ENCODE peak calls at places on chromosomes 12 and 14, in nine cellular contexts. C is psoas muscle, Z is left lung, S is foreskin fibroblast, F is IMR-90, A is left ventricle myocardium inferior, E is cardiac fibroblast, T is HFF-Myc, D is tibial artery. M is an unnamed sample.

GRCh38 chr14:38074091-38074490 is 133.6 kb upstream of the SSTR1 start:
- DNase-seq in D (no peak), A (no peak), C (no peak), S (no peak), E (no peak), T (no peak), F (no peak), Z (no peak), M (no peak)

GRCh38 chr12:73225371-73225937 is 953.3 kb downstream of the TRHDE start:
- DNase-seq in Z (no peak), T (no peak), A (no peak), D (no peak), E (no peak), C (no peak), S (no peak), F (no peak), M (no peak)

GRCh38 chr12:53048033-53048779 is 1.7 kb upstream of the TNS2 start:
- DNase-seq in E (peak), A (peak), T (no peak), Z (peak), S (peak), C (peak), D (peak), F (no peak), M (no peak)

GRCh38 chr14:101122114-101122854 is 218.8 kb upstream of the RTL1 start:
- DNase-seq in E (no peak), D (peak), Z (no peak), A (no peak), F (no peak), T (no peak), S (no peak), C (peak), M (no peak)

GRCh38 chr12:3152013-3152412 is 74.8 kb downstream of the TSPAN9 start:
- DNase-seq in T (no peak), Z (no peak), F (no peak), S (no peak), D (no peak), E (peak), A (no peak), C (peak), M (no peak)

GRCh38 chr14:57760891-57761290 is 105.0 kb downstream of the SLC35F4 start:
- DNase-seq in Z (no peak), E (no peak), D (no peak), C (no peak), T (no peak), F (no peak), A (no peak), S (no peak), M (no peak)

GRCh38 chr12:123971770-123972447 is 722 bp downstream of the CCDC92 start:
- DNase-seq in F (peak), E (no peak), T (no peak), C (peak), Z (no peak), A (peak), D (peak), S (peak), M (peak)

GRCh38 chr12:25236190-25236589 is 14.5 kb downstream of the KRAS start:
- DNase-seq in S (peak), Z (no peak), A (no peak), D (no peak), E (peak), C (no peak), F (peak), T (no peak), M (peak)

GRCh38 chr12:121773011-121773777 is 20.3 kb downstream of the RHOF start:
- DNase-seq in F (peak), C (peak), D (no peak), A (peak), Z (peak), E (peak), S (peak), T (no peak), M (peak)

GRCh38 chr12:2295941-2296461 is 243.2 kb downstream of the CACNA1C start:
- DNase-seq in T (no peak), A (no peak), C (no peak), Z (no peak), E (peak), F (peak), D (no peak), S (peak), M (peak)

GRCh38 chr12:112314981-112315380 is 67.2 kb downstream of the HECTD4 start:
- DNase-seq in S (no peak), T (no peak), A (no peak), F (peak), Z (no peak), E (no peak), D (no peak), C (no peak), M (peak)

GRCh38 chr12:124159655-124160054 is 135.2 kb upstream of the RFLNA start:
- DNase-seq in T (no peak), E (no peak), S (no peak), A (no peak), C (no peak), D (no peak), Z (no peak), F (no peak), M (no peak)

GRCh38 chr12:101839324-101840283 is 8.8 kb upstream of the GNPTAB start:
- DNase-seq in A (no peak), S (peak), D (peak), T (peak), E (peak), C (peak), F (peak), Z (peak), M (peak)

GRCh38 chr12:96121271-96121711 is 72.9 kb upstream of the ELK3 start:
- DNase-seq in C (no peak), E (peak), Z (no peak), A (no peak), F (peak), S (peak), T (no peak), D (no peak), M (no peak)

GRCh38 chr12:15788266-15789214 is 648 bp downstream of the EPS8 start:
- DNase-seq in E (peak), D (peak), Z (peak), F (peak), A (peak), S (peak), C (peak), T (no peak), M (peak)

GRCh38 chr12:104733717-104734175 is 224.3 kb downstream of the SLC41A2 start:
- DNase-seq in S (no peak), C (no peak), E (peak), T (no peak), F (no peak), Z (peak), A (no peak), D (no peak), M (no peak)

GRCh38 chr12:59716049-59716448 is 120.2 kb downstream of the SLC16A7 start:
- DNase-seq in E (peak), S (no peak), T (no peak), A (no peak), C (no peak), F (peak), Z (no peak), D (no peak), M (peak)

GRCh38 chr14:67571991-67572323 is 28.1 kb downstream of the PIGH start:
- DNase-seq in D (no peak), S (no peak), Z (no peak), E (no peak), A (no peak), C (no peak), T (no peak), F (no peak), M (no peak)

GRCh38 chr14:84442481-84442880 is 1087.5 kb upstream of the FLRT2 start:
- DNase-seq in Z (no peak), A (no peak), S (no peak), E (peak), T (no peak), C (no peak), D (no peak), F (no peak), M (no peak)

GRCh38 chr12:3158851-3159465 is 81.8 kb downstream of the TSPAN9 start:
- DNase-seq in T (no peak), S (peak), Z (no peak), E (peak), F (peak), A (no peak), D (no peak), C (peak), M (peak)

GRCh38 chr14:28482644-28483043 is 283.9 kb upstream of the FOXG1 start:
- DNase-seq in T (no peak), E (no peak), Z (no peak), A (no peak), F (no peak), D (no peak), S (no peak), C (no peak), M (no peak)

GRCh38 chr12:76450690-76451089 is 102.5 kb upstream of the BBS10 start:
- DNase-seq in E (peak), F (peak), D (no peak), A (no peak), S (peak), Z (no peak), T (no peak), C (no peak), M (peak)

GRCh38 chr14:33457617-33458016 is 493.3 kb downstream of the EGLN3 start:
- DNase-seq in S (no peak), D (no peak), Z (no peak), T (no peak), E (no peak), A (no peak), F (no peak), C (no peak), M (no peak)

GRCh38 chr12:38392584-38393144 is 76.1 kb downstream of the ALG10B start:
- DNase-seq in A (no peak), F (no peak), C (no peak), D (no peak), Z (peak), E (peak), T (no peak), S (peak), M (no peak)

GRCh38 chr14:47442206-47442605 is 233.2 kb downstream of the MDGA2 start:
- DNase-seq in A (no peak), Z (peak), S (no peak), T (no peak), C (no peak), D (no peak), F (no peak), E (peak), M (peak)

GRCh38 chr12:57766464-57767311 is at the start of gene CYP27B1:
- DNase-seq in Z (peak), A (peak), F (peak), T (no peak), E (peak), C (no peak), D (no peak), S (peak), M (no peak)

GRCh38 chr12:6923851-6924250 is 3.9 kb upstream of the ATN1 start:
- DNase-seq in F (no peak), Z (no peak), S (no peak), E (no peak), C (no peak), T (no peak), D (no peak), A (no peak), M (no peak)

GRCh38 chr12:46560874-46561273 is 188.3 kb upstream of the SLC38A2 start:
- DNase-seq in T (no peak), A (no peak), S (no peak), Z (no peak), F (no peak), E (no peak), C (no peak), D (no peak), M (no peak)

GRCh38 chr14:45715946-45716345 is 462.9 kb upstream of the MIS18BP1 start:
- DNase-seq in T (no peak), S (peak), C (no peak), Z (no peak), D (no peak), A (no peak), F (no peak), E (no peak), M (no peak)

GRCh38 chr12:104063712-104064030 is 660 bp upstream of the HCFC2 start:
- DNase-seq in C (no peak), A (no peak), S (no peak), D (peak), F (peak), Z (no peak), T (no peak), E (peak), M (peak)

GRCh38 chr12:121793501-121793835 is at the start of gene RHOF:
- DNase-seq in T (no peak), Z (peak), F (no peak), A (peak), C (no peak), S (peak), D (no peak), E (no peak), M (no peak)

GRCh38 chr14:35384386-35385041 is 20.0 kb downstream of the NFKBIA start:
- DNase-seq in A (peak), T (no peak), D (peak), C (peak), S (peak), E (peak), F (peak), Z (no peak), M (peak)

GRCh38 chr12:8493084-8493483 is 20.2 kb upstream of the CLEC4D start:
- DNase-seq in T (no peak), D (peak), Z (peak), S (no peak), C (no peak), A (no peak), E (no peak), F (no peak), M (no peak)

GRCh38 chr12:64840129-64840528 is 15.7 kb downstream of the TBC1D30 start:
- DNase-seq in D (no peak), Z (no peak), C (no peak), F (no peak), T (no peak), A (no peak), E (no peak), S (no peak), M (no peak)

GRCh38 chr12:71768900-71769299 is 14.2 kb downstream of the RAB21 start:
- DNase-seq in T (no peak), S (no peak), F (no peak), A (no peak), D (no peak), E (no peak), C (no peak), Z (no peak), M (no peak)

GRCh38 chr12:73531752-73532151 is 1005.9 kb upstream of the ATXN7L3B start:
- DNase-seq in C (no peak), D (no peak), T (no peak), F (no peak), A (no peak), Z (no peak), S (no peak), E (no peak), M (no peak)

GRCh38 chr12:124298685-124299410 is 4.0 kb downstream of the RFLNA start:
- DNase-seq in C (peak), F (no peak), E (no peak), S (no peak), A (no peak), T (no peak), Z (peak), D (no peak), M (no peak)

GRCh38 chr14:75198291-75198933 is 22.0 kb upstream of the TMED10 start:
- DNase-seq in C (peak), Z (no peak), F (no peak), D (no peak), S (no peak), A (peak), E (no peak), T (no peak), M (no peak)
- TF ChIP-seq CTCF in C (no peak), Z (no peak), F (no peak), D (no peak), S (no peak), A (no peak), E (no peak), T (no peak), M (no peak)

GRCh38 chr14:43790681-43791080 is 716.4 kb downstream of the FSCB start:
- DNase-seq in D (no peak), T (no peak), A (no peak), S (no peak), E (no peak), C (no peak), F (no peak), Z (no peak), M (no peak)

GRCh38 chr14:43793579-43793978 is 713.5 kb downstream of the FSCB start:
- DNase-seq in F (no peak), A (no peak), C (no peak), E (no peak), Z (no peak), S (no peak), D (no peak), T (no peak), M (no peak)

GRCh38 chr14:43792980-43793379 is 714.1 kb downstream of the FSCB start:
- DNase-seq in S (no peak), E (no peak), T (no peak), C (no peak), D (no peak), Z (no peak), F (no peak), A (no peak), M (no peak)

GRCh38 chr14:43795600-43796228 is 711.4 kb downstream of the FSCB start:
- DNase-seq in C (no peak), F (peak), D (no peak), T (no peak), E (peak), S (peak), A (no peak), Z (no peak), M (peak)
- TF ChIP-seq CTCF in C (no peak), F (peak), D (no peak), T (no peak), E (no peak), S (no peak), A (no peak), Z (no peak), M (peak)

DNA sequence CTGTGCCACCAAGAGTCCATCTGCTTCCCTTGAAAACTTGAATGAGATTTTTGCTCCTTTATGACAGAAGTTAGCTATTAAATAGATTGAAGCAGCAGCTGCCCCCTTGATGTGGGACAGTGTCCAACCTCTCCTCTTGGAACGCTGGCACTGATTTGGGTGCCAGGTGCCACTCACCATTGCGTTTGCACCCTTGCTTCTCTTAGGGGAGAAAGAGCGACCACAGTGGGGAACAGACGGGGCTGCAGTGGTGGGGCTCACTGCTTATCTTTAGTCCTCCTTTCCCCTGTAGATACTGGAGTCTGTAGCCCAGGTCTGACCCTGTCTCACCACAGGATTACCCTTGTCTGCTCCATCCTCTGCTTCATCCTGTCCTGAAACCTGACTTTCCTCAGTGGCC is 9.4 kb downstream of the EP400 start:
- DNase-seq in F (no peak), T (no peak), D (no peak), E (no peak), Z (no peak), A (no peak), C (no peak), S (no peak), M (no peak)
- TF ChIP-seq CTCF in F (no peak), T (no peak), D (no peak), E (no peak), Z (no peak), A (no peak), C (no peak), S (no peak), M (no peak)

GRCh38 chr14:102625564-102626296 is 33.3 kb downstream of the RCOR1 start:
- DNase-seq in Z (no peak), A (no peak), F (no peak), S (no peak), D (no peak), T (no peak), C (no peak), E (no peak), M (no peak)

GRCh38 chr14:102629011-102629444 is 36.6 kb downstream of the RCOR1 start:
- DNase-seq in T (no peak), A (no peak), D (no peak), Z (no peak), S (no peak), E (no peak), C (no peak), F (no peak), M (no peak)

GRCh38 chr14:102630405-102630804 is 38.0 kb downstream of the RCOR1 start:
- DNase-seq in C (no peak), A (no peak), Z (no peak), F (no peak), D (no peak), S (no peak), T (no peak), E (no peak), M (no peak)

GRCh38 chr14:102629700-102630365 is 37.4 kb downstream of the RCOR1 start:
- DNase-seq in Z (no peak), F (peak), T (no peak), A (no peak), D (no peak), S (peak), C (no peak), E (no peak), M (no peak)

GRCh38 chr14:102626530-102626929 is 34.1 kb downstream of the RCOR1 start:
- DNase-seq in T (no peak), A (no peak), Z (no peak), E (no peak), S (no peak), C (no peak), F (no peak), D (no peak), M (no peak)
- TF ChIP-seq CTCF in T (no peak), A (no peak), Z (no peak), E (no peak), S (no peak), C (no peak), F (no peak), D (no peak), M (no peak)

GRCh38 chr12:29867823-29868222 is 84.1 kb upstream of the TMTC1 start:
- DNase-seq in S (no peak), A (no peak), F (no peak), T (no peak), D (no peak), Z (no peak), C (no peak), E (no peak), M (no peak)
- TF ChIP-seq CTCF in S (no peak), A (no peak), F (no peak), T (no peak), D (no peak), Z (no peak), C (no peak), E (no peak), M (no peak)

DNA sequence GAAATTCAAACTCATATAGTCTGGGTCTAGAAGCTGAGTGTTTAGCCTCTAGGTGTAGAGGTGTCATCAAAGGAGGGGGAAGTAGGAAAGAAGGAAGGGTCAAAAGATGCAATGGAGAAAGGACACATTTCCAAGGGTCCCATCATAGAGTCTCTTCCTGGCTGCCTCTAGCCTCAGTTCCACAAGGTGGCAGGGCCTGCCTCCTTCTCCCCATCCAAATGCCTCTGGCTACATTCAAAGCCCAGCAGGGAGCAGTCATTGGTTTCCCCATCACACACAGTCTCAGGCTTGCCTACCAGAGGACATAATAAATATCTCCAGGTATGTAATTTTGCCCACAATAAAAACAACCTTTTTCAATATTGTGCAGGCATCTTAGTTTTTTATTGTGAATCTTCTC is 2.1 kb upstream of the CCT2 start:
- DNase-seq in T (no peak), D (no peak), A (no peak), Z (no peak), C (no peak), E (no peak), F (no peak), S (peak), M (no peak)
- TF ChIP-seq CTCF in T (peak), D (no peak), A (no peak), Z (no peak), C (no peak), E (peak), F (no peak), S (no peak), M (no peak)

GRCh38 chr12:94948232-94948810 is 55.2 kb downstream of the NDUFA12 start:
- DNase-seq in E (no peak), S (no peak), A (no peak), Z (no peak), C (no peak), T (no peak), F (no peak), D (no peak), M (no peak)
- TF ChIP-seq CTCF in E (no peak), S (no peak), A (no peak), Z (no peak), C (no peak), T (no peak), F (no peak), D (no peak), M (no peak)

DNA sequence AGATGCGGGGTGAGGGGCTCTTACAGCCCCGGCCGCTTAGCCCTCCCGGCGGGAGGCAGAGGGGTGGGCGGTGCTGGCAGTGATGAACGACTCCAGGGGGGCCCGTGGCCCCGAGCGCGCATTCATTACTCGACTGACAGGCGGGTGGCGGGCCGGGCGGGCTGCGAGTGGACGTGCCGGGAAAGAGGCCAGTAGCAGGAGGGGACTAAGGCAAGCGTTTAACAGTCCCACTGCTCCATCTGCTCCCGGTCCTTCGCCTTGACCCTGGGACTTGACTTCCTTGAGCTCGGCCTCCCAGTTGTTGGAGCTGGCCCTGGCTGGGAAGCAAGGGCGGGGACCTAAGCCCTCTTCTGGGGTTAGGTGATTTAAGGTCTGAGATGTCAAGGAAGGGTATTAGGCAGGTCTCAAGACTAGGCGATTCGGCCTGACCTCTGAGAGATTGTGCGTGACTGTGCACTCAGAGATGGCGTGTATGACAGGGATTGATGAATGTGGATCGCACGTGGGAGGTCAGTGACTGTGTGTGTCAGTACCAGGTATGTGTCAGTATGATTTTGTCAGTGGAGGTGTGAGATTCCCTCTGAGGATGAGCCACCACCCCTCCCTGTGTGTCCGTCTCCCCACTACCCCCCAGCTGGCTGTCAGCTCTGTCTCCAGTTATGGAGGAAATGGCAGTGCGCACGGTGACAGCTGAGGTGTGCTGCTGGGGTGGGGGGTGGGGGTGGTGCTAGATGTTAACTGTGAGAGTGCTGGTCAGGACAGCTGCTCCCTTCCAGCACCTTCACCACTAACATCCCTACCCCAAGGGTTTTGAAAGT is 3.6 kb upstream of the DNAJC22 start:
- DNase-seq in T (no peak), D (no peak), S (no peak), Z (no peak), E (no peak), A (no peak), F (no peak), C (no peak), M (no peak)
- TF ChIP-seq CTCF in T (no peak), D (no peak), S (no peak), Z (no peak), E (no peak), A (no peak), F (no peak), C (no peak), M (no peak)